ENCODE peak calls at places on chromosomes 7 and 10, in five cellular contexts. N is NCI-H1092; M is choroid plexus epithelial cell; H is ecto neural progenitor cell; Q is activated T-cell treated with anti-CD3 and anti-CD28 coated beads, Interleukin-2, amount 50 U/mL, for 4 hours. K is an unnamed sample.

GRCh38 chr10:105797234-105797890 is 1156.3 kb downstream of the SORCS3 start:
- DNase-seq in H (no peak), Q (no peak), N (no peak), M (peak), K (peak)

GRCh38 chr10:44196008-44196320 is 188.9 kb downstream of the CXCL12 start:
- DNase-seq in H (no peak), M (no peak), N (no peak), Q (no peak), K (no peak)

GRCh38 chr7:142313528-142313927 is 55.7 kb upstream of the PRSS58 start:
- DNase-seq in H (no peak), M (no peak), N (no peak), Q (no peak), K (no peak)

GRCh38 chr10:77970869-77971803 is 44.6 kb upstream of the DLG5 start:
- DNase-seq in N (no peak), M (peak), H (peak), Q (no peak), K (peak)

GRCh38 chr7:131480384-131481315 is 75.8 kb downstream of the PODXL start:
- DNase-seq in N (no peak), Q (no peak), M (peak), H (no peak), K (peak)

GRCh38 chr7:1318661-1319060 is 86.0 kb downstream of the UNCX start:
- DNase-seq in H (no peak), Q (no peak), M (no peak), N (no peak), K (no peak)

GRCh38 chr7:151012921-151013347 is 11.4 kb downstream of the ATG9B start:
- DNase-seq in M (peak), N (no peak), Q (no peak), H (peak), K (peak)

GRCh38 chr10:49679480-49679893 is at the start of gene C10orf53:
- DNase-seq in M (peak), H (peak), Q (no peak), N (peak), K (peak)

GRCh38 chr7:24574365-24574764 is 1.1 kb downstream of the PALS2 start:
- DNase-seq in H (no peak), Q (no peak), N (no peak), M (peak), K (no peak)

GRCh38 chr10:127892743-127893142 is at the start of gene CLRN3:
- DNase-seq in M (no peak), H (no peak), N (no peak), Q (no peak), K (no peak)

GRCh38 chr7:105673367-105674188 is 92.3 kb upstream of the EFCAB10 start:
- DNase-seq in M (no peak), N (peak), H (no peak), Q (no peak), K (peak)

GRCh38 chr10:113709221-113709838 is 29.6 kb downstream of the CASP7 start:
- DNase-seq in M (peak), H (no peak), Q (no peak), N (peak), K (peak)

GRCh38 chr7:128811631-128812430 is 18.4 kb upstream of the FLNC start:
- DNase-seq in Q (no peak), H (no peak), M (no peak), N (no peak), K (no peak)

GRCh38 chr7:142739927-142740492 is 9.3 kb upstream of the PRSS1 start:
- DNase-seq in Q (no peak), H (no peak), M (peak), N (no peak), K (peak)

GRCh38 chr10:71494470-71494869 is 97.8 kb downstream of the CDH23 start:
- DNase-seq in H (no peak), M (no peak), Q (no peak), N (no peak), K (no peak)

GRCh38 chr7:101088069-101088425 is 2.8 kb downstream of the TRIM56 start:
- DNase-seq in H (no peak), M (no peak), Q (no peak), N (no peak), K (no peak)